ENCODE peak calls at places on chromosomes 4 and X, in eight cellular contexts. M is fibroblast of mammary gland, L is ovary, I is cardiac fibroblast, K is transverse colon, P is fibroblast of villous mesenchyme, G is upper lobe of right lung, A is IMR-90. O is an unnamed sample.

GRCh38 chr4:56910172-56910967 is 2.7 kb downstream of the REST start:
- DNase-seq in M (no peak), L (no peak), I (no peak), K (no peak), P (no peak), G (no peak), A (no peak), O (no peak)

GRCh38 chrX:152821145-152821765 is 9.3 kb downstream of the CETN2 start:
- DNase-seq in M (peak), L (no peak), I (peak), K (peak), P (peak), G (no peak), A (peak), O (peak)

GRCh38 chr4:185535818-185536729 is 767 bp upstream of the PDLIM3 start:
- DNase-seq in M (peak), L (peak), I (peak), K (peak), P (peak), G (no peak), A (no peak), O (peak)

GRCh38 chrX:139025822-139026221 is 314.3 kb upstream of the FGF13 start:
- DNase-seq in M (no peak), L (no peak), I (no peak), K (no peak), P (no peak), G (no peak), A (no peak), O (no peak)

GRCh38 chr4:76753814-76754213 is 144.1 kb downstream of the SOWAHB start:
- DNase-seq in M (peak), L (no peak), I (peak), K (no peak), P (peak), G (no peak), A (peak), O (peak)

GRCh38 chr4:77104405-77105292 is 28.9 kb upstream of the CCNI start:
- DNase-seq in M (peak), L (peak), I (peak), K (peak), P (peak), G (peak), A (no peak), O (peak)

GRCh38 chr4:142566780-142567179 is 279.3 kb downstream of the INPP4B start:
- DNase-seq in M (no peak), L (no peak), I (no peak), K (no peak), P (no peak), G (no peak), A (no peak), O (no peak)

GRCh38 chrX:16843208-16843909 is 26.8 kb downstream of the RBBP7 start:
- DNase-seq in M (no peak), L (no peak), I (no peak), K (no peak), P (no peak), G (no peak), A (no peak), O (no peak)

GRCh38 chrX:16320765-16321355 is 153.6 kb downstream of the MAGEB17 start:
- DNase-seq in M (peak), L (no peak), I (peak), K (no peak), P (no peak), G (no peak), A (peak), O (no peak)

GRCh38 chr4:183164963-183165362 is 65.9 kb downstream of the WWC2 start:
- DNase-seq in M (no peak), L (no peak), I (peak), K (no peak), P (no peak), G (no peak), A (no peak), O (peak)

GRCh38 chrX:16903274-16904019 is 33.3 kb upstream of the RBBP7 start:
- DNase-seq in M (no peak), L (no peak), I (no peak), K (no peak), P (no peak), G (no peak), A (no peak), O (no peak)

GRCh38 chr4:7928711-7929505 is 10.8 kb downstream of the AFAP1 start:
- DNase-seq in M (peak), L (no peak), I (peak), K (no peak), P (peak), G (no peak), A (no peak), O (no peak)

GRCh38 chrX:84907324-84907946 is 96.2 kb upstream of the APOOL start:
- DNase-seq in M (peak), L (no peak), I (peak), K (no peak), P (peak), G (no peak), A (peak), O (peak)

GRCh38 chr4:61549356-61549755 is 349.2 kb downstream of the ADGRL3 start:
- DNase-seq in M (no peak), L (no peak), I (no peak), K (no peak), P (no peak), G (no peak), A (no peak), O (no peak)

GRCh38 chrX:77087529-77088169 is 359.5 kb upstream of the FGF16 start:
- DNase-seq in M (peak), L (no peak), I (peak), K (peak), P (no peak), G (no peak), A (peak), O (peak)

GRCh38 chr4:124135409-124135813 is 577.1 kb downstream of the ANKRD50 start:
- DNase-seq in M (peak), L (no peak), I (peak), K (no peak), P (peak), G (no peak), A (peak), O (peak)

GRCh38 chr4:75841641-75842520 is 60.4 kb downstream of the PPEF2 start:
- DNase-seq in M (no peak), L (no peak), I (no peak), K (no peak), P (peak), G (no peak), A (no peak), O (peak)

GRCh38 chrX:109830704-109831206 is 97.7 kb upstream of the ACSL4 start:
- DNase-seq in M (peak), L (no peak), I (peak), K (no peak), P (peak), G (no peak), A (peak), O (peak)

GRCh38 chrX:46929439-46930018 is 17.3 kb downstream of the JADE3 start:
- DNase-seq in M (peak), L (no peak), I (peak), K (no peak), P (peak), G (no peak), A (peak), O (peak)

GRCh38 chr4:65825121-65825520 is 154.8 kb upstream of the EPHA5 start:
- DNase-seq in M (peak), L (no peak), I (peak), K (no peak), P (peak), G (no peak), A (peak), O (peak)

GRCh38 chr4:106502106-106502699 is 133.6 kb upstream of the GIMD1 start:
- DNase-seq in M (peak), L (peak), I (peak), K (peak), P (peak), G (peak), A (peak), O (peak)

GRCh38 chr4:70577220-70577927 is 14.7 kb upstream of the AMBN start:
- DNase-seq in M (no peak), L (no peak), I (no peak), K (no peak), P (no peak), G (no peak), A (no peak), O (no peak)

GRCh38 chr4:156298230-156298629 is 344.6 kb upstream of the CTSO start:
- DNase-seq in M (peak), L (no peak), I (peak), K (peak), P (peak), G (no peak), A (peak), O (peak)

GRCh38 chr4:26088433-26088928 is 174.5 kb downstream of the SMIM20 start:
- DNase-seq in M (peak), L (no peak), I (peak), K (no peak), P (peak), G (no peak), A (peak), O (peak)

GRCh38 chrX:150762258-150762867 is 69.2 kb downstream of the MTMR1 start:
- DNase-seq in M (no peak), L (no peak), I (no peak), K (no peak), P (no peak), G (no peak), A (no peak), O (no peak)

GRCh38 chr4:78186597-78187543 is 129.7 kb downstream of the FRAS1 start:
- DNase-seq in M (no peak), L (no peak), I (no peak), K (no peak), P (no peak), G (no peak), A (no peak), O (no peak)

DNA sequence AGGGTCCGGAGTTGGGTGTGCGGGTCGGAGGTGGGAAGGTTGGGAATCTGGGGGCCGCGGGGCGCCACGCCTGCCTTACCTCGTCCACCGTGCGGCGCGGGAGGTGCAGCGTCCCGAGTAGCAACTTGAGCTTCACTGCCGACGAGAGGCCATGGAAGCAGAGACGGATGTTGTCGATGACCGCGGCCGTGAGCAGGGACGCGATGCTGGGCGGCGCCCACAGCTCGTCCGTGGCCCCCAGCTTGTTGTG is 178 bp downstream of the NELFA start:
- DNase-seq in M (no peak), L (no peak), I (no peak), K (no peak), P (no peak), G (no peak), A (no peak), O (no peak)
- TF ChIP-seq CTCF in M (no peak), L (no peak), I (no peak), K (no peak), P (no peak), G (no peak), A (no peak), O (no peak)

GRCh38 chr4:929970-930625 is 2.0 kb downstream of the GAK start:
- DNase-seq in M (peak), L (no peak), I (peak), K (no peak), P (peak), G (peak), A (peak), O (no peak)
- H3K4me3 ChIP-seq in M (no peak), L (no peak), I (peak), K (no peak), P (peak), G (peak), A (no peak), O (no peak)

DNA sequence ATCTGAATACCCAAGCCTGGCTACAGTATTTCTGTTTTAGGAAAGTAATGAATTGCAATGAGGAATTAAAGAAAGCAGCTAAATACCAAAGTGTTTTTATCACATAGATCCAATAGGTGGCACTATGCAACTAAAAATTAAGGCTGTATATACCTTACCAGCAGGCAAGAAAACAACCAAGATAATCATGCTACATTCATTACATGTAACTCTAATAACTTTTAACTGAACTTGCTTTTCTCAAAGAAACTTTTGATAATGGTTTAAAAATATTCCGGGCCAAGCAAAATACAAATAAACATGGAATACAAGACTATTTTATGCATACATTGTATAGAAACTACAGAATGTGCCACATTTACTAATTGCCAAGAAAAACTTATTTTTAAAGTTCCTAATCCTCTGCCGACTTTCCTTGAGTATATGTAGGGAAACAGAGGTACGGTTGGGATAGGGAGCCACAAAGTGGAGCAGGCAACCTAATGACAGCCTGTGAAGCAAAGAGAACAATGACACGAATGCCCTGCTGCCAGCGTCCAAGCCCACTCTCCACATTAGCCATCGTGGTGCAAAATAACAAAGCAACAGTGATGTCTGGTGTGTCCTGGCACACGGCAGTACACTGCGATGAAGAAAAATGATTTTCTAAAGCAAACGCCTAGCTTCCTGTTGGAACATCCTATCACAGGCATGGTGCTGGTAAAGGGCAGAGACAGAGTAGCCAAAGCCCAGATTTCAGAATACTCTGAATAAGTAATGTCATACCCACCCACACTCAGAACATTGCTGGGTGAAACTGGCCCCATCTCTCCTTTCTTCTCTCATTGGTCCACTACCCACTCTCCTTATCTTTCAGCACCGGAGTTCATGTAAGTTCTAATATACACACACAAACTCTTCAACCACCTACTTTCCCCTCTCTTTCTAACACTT is 63.5 kb downstream of the SEC24D start:
- DNase-seq in M (peak), L (no peak), I (peak), K (no peak), P (peak), G (no peak), A (peak), O (peak)
- TF ChIP-seq CTCF in M (peak), L (peak), I (peak), K (peak), P (peak), G (peak), A (peak), O (peak)

GRCh38 chr4:184383497-184384055 is 90.8 kb downstream of the IRF2 start:
- DNase-seq in M (peak), L (no peak), I (peak), K (peak), P (peak), G (no peak), A (peak), O (peak)
- H3K4me3 ChIP-seq in M (peak), L (peak), I (peak), K (no peak), P (peak), G (peak), A (peak), O (peak)

GRCh38 chrX:7047951-7048350 is 99.6 kb upstream of the STS start:
- DNase-seq in M (no peak), L (no peak), I (no peak), K (no peak), P (no peak), G (no peak), A (no peak), O (no peak)
- TF ChIP-seq CTCF in M (no peak), L (no peak), I (no peak), K (no peak), P (no peak), G (no peak), A (no peak), O (no peak)

O was measured in fibroblast of pulmonary artery.